ENCODE peak calls at places on chromosomes 2 and 18, in eight cellular contexts. X is AG04449; Q is cardiac fibroblast; R is Caco-2; U is uterus; C is PC-9; Y is CD4-positive, alpha-beta T cell; S is GM10248. N is an unnamed sample.

GRCh38 chr18:9333441-9334350 is 877 bp upstream of the TWSG1 start:
- DNase-seq in X (no peak), Q (no peak), R (peak), U (peak), C (no peak), Y (no peak), S (no peak), N (peak)

GRCh38 chr2:11799826-11800225 is 53.4 kb downstream of the LPIN1 start:
- DNase-seq in X (no peak), Q (no peak), R (no peak), U (no peak), C (no peak), Y (no peak), S (no peak), N (no peak)

GRCh38 chr2:66283776-66284175 is 151.1 kb upstream of the MEIS1 start:
- DNase-seq in X (no peak), Q (no peak), R (no peak), U (no peak), C (no peak), Y (no peak), S (no peak), N (no peak)

GRCh38 chr2:219399716-219400478 is 12.2 kb upstream of the DNPEP start:
- DNase-seq in X (no peak), Q (no peak), R (no peak), U (no peak), C (no peak), Y (no peak), S (no peak), N (no peak)

GRCh38 chr2:114222331-114222730 is 220.1 kb upstream of the DPP10 start:
- DNase-seq in X (no peak), Q (no peak), R (no peak), U (no peak), C (no peak), Y (no peak), S (no peak), N (no peak)

GRCh38 chr2:38315707-38316333 is 61.3 kb downstream of the ATL2 start:
- DNase-seq in X (peak), Q (peak), R (no peak), U (no peak), C (peak), Y (no peak), S (peak), N (peak)

GRCh38 chr2:24360050-24360962 is at the start of gene ITSN2:
- DNase-seq in X (no peak), Q (peak), R (peak), U (peak), C (peak), Y (peak), S (peak), N (peak)

GRCh38 chr18:23743733-23744333 is 54.6 kb downstream of the LAMA3 start:
- DNase-seq in X (no peak), Q (no peak), R (no peak), U (no peak), C (no peak), Y (no peak), S (no peak), N (no peak)

GRCh38 chr2:138782378-138782777 is 2.2 kb upstream of the NXPH2 start:
- DNase-seq in X (no peak), Q (no peak), R (no peak), U (no peak), C (no peak), Y (no peak), S (no peak), N (no peak)

GRCh38 chr2:46937457-46937856 is 21.9 kb upstream of the MCFD2 start:
- DNase-seq in X (no peak), Q (no peak), R (no peak), U (no peak), C (no peak), Y (no peak), S (no peak), N (no peak)

GRCh38 chr2:156430978-156431358 is 5.2 kb upstream of the GPD2 start:
- DNase-seq in X (no peak), Q (peak), R (no peak), U (no peak), C (peak), Y (no peak), S (peak), N (peak)

GRCh38 chr18:11407900-11408299 is 201.5 kb upstream of the SLC35G4 start:
- DNase-seq in X (peak), Q (peak), R (no peak), U (no peak), C (no peak), Y (no peak), S (no peak), N (no peak)

GRCh38 chr2:25473758-25474335 is 132.1 kb upstream of the DNMT3A start:
- DNase-seq in X (no peak), Q (no peak), R (no peak), U (no peak), C (no peak), Y (no peak), S (no peak), N (no peak)

GRCh38 chr2:177078416-177078815 is 134.2 kb upstream of the HNRNPA3 start:
- DNase-seq in X (no peak), Q (peak), R (no peak), U (peak), C (no peak), Y (no peak), S (no peak), N (no peak)

GRCh38 chr2:42328148-42328833 is 32.7 kb downstream of the COX7A2L start:
- DNase-seq in X (no peak), Q (peak), R (no peak), U (no peak), C (no peak), Y (no peak), S (no peak), N (peak)

GRCh38 chr2:19178175-19178574 is 180.2 kb downstream of the OSR1 start:
- DNase-seq in X (no peak), Q (no peak), R (no peak), U (no peak), C (peak), Y (no peak), S (no peak), N (no peak)

GRCh38 chr2:102251042-102251848 is 60.1 kb upstream of the IL1RL1 start:
- DNase-seq in X (no peak), Q (peak), R (no peak), U (no peak), C (peak), Y (peak), S (peak), N (peak)

GRCh38 chr2:74849228-74849892 is 15.4 kb downstream of the HK2 start:
- DNase-seq in X (no peak), Q (no peak), R (no peak), U (no peak), C (peak), Y (no peak), S (peak), N (peak)

GRCh38 chr2:44110444-44110843 is 58.2 kb upstream of the PPM1B start:
- DNase-seq in X (no peak), Q (no peak), R (peak), U (no peak), C (no peak), Y (no peak), S (no peak), N (no peak)

GRCh38 chr2:73293534-73294171 is at the start of gene EGR4:
- DNase-seq in X (no peak), Q (peak), R (peak), U (no peak), C (peak), Y (peak), S (peak), N (peak)
- TF ChIP-seq CTCF in X (no peak), Q (no peak), R (no peak), U (no peak), C (no peak), Y (no peak), S (no peak), N (peak)

DNA sequence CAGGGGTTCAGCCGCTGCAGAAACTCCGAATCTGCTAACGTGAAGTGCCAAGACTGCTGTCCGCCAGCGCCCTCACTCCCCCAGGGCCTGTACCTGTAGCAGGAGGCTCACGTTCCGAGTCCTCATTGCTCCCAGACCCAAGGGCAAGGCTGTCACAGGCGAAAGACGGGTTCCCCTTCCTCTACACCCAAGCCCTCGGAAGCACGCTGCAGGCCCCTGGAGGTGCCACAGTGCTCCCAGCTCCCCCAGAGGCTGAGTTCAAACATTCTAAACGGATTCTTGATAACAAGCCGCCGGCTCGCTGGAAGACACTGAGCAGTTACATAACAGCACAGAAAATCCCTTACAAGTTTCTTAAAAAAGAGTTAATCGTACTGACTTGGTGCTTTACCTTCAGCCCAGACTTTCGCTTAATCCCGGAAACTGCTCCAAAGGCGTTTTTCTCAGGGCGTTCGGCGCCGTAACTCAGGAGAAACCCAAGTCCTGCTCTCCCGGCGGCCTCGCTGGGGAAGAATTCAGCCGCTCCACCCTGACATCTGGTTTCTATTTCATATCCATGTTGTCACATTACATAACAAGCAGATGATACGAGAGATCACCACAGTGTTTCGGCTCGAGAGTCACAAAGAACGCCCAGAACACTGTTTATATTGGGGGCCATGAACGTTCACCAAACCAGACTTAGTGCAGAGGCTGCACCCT is 92.0 kb downstream of the HDAC4 start:
- DNase-seq in X (no peak), Q (peak), R (no peak), U (peak), C (no peak), Y (no peak), S (no peak), N (no peak)
- TF ChIP-seq CTCF in X (no peak), Q (no peak), R (no peak), U (peak), C (no peak), Y (no peak), S (no peak), N (no peak)

DNA sequence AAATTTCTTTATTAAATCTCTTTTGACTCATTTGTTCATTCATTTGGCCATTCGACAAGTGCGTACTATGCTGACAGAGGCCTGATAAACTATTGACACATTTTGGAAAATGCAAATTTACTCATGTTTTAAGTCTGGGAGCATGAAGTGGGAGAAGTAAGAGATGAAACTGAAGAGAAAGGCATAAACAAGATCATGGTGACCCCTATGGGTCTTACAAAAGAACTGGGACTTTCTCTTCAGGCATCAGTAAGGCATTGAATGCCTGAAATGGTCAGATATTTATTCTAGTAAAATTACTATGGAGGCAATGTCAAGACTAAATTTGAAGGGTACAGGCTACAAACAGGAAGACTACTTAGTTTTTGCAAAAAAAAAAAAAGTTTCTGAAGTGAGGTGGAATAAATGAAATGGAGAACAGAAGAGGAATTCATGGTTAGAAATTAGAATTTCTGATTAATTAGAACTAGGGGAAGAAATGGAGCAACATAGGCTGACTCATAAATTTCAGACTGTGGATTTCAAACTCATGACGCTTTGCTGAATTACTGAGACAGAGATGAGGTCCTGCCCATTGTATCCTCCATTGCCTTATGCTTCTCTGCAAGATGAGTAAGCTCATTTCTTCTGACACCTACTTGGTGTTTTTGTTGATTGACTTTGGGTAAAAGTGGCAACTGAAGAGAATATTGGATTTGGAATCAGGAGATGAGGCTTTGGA is 32.7 kb downstream of the VSNL1 start:
- DNase-seq in X (no peak), Q (peak), R (no peak), U (no peak), C (no peak), Y (no peak), S (no peak), N (peak)
- TF ChIP-seq CTCF in X (no peak), Q (no peak), R (no peak), U (peak), C (no peak), Y (no peak), S (no peak), N (peak)

DNA sequence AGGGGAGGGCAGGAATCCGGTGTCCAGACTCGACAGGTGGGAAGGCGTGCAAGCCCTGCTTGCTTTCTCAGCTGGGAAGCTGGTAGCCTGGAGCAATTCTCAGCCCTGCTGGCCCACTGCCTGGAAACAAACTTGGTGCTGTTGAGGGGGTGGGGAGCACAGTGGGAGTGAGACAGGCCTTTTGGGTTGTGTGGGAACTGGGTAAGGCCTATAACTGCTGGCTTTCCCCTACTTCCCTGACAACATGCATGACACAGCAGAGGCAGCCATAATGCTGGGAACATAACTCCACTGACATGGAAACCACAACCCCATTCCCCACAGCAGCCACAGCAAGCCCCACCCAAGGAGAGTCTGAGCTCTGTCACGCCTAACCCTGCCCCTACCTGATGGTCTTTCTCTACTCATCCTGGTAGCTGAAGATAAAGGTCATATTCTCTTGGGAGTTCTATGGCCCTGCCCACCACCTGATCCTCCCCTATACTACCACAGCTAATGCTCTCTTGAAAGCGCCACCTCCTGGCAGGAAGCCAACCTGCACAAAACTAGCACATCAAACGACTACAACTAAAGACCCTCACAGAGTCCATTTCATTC is 122.9 kb upstream of the ACVR1C start:
- DNase-seq in X (no peak), Q (peak), R (no peak), U (no peak), C (no peak), Y (no peak), S (no peak), N (no peak)
- TF ChIP-seq CTCF in X (no peak), Q (no peak), R (peak), U (no peak), C (no peak), Y (no peak), S (peak), N (peak)

DNA sequence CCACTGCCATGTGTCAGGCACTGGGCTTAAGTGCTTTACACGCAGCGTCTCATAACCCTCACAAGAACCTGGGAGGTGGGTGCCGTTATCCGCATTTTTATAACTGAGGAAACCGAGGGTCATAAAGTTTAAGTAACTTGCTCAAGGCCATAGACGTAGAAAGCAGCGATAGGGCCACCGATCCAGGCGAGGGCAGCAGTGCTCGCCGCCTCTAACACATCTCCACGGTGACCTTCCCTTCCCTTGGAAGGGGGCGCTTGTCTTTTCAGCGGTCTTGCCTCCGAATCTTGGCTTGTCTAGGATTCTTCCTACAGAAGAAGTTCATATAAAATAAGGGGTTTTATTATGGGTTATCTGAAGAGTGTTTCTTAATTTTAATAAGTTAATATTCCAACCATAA is 186.6 kb downstream of the GBX2 start:
- DNase-seq in X (no peak), Q (no peak), R (no peak), U (no peak), C (no peak), Y (no peak), S (no peak), N (no peak)
- TF ChIP-seq CTCF in X (no peak), Q (no peak), R (peak), U (no peak), C (no peak), Y (no peak), S (peak), N (no peak)

DNA sequence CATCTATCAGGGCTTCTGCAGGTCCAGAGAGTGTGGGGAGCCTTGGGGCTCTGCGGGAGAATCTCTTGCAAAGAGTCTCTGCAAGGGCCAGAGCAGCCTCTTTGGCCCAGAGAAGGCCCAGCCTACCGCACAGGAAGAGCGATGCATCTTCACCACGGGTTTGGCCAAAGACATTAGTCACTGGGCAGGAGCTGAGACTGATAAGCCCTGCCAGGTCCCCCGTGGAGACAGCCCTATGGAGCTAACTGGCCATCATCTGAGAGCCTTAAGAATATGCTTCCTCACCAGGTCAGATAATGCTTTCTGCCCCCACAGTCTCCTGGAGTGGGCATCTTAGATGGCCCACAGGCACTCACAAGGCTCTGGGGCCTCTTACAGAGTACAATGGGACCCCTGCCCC is 32.0 kb upstream of the MAPRE3 start:
- DNase-seq in X (no peak), Q (no peak), R (no peak), U (no peak), C (no peak), Y (no peak), S (no peak), N (no peak)
- TF ChIP-seq CTCF in X (no peak), Q (no peak), R (no peak), U (no peak), C (no peak), Y (no peak), S (no peak), N (no peak)

DNA sequence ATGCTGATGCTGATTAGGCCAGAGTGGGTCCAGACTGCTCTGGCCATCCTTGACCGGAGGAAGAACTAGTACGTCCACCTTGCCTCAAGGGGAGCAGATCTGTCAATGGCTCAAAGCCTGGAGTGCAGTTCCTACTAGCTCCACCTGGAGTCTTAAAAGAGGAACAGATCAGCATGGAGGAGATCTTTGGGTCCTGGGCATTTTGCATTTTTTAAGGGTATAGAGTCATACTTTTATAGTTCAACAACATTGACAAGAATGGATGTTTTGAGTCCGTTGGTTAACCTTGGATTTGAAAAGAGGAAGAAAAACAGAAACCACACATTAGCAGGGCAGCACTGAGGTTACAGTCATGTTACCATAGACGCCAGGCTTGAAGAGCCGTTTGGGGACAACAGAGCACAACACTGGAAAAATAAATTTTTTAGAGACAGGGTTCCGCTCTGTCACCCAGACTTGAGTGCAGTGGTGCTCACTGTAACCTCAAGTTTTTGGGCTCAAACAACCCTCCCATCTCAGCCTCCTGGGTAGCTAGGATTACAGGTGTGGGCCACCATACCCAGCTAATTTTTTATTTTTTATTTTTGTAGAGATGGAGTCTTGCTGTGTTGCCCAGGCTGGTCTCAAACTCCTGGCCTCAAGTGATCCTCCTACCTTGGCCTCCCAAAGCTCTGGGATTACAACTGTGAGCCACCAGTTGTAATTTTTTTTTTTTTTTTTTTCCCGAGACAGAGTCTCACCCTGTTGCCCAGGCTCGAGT is 78.5 kb downstream of the PRKCE start:
- DNase-seq in X (no peak), Q (peak), R (no peak), U (no peak), C (no peak), Y (no peak), S (peak), N (peak)
- TF ChIP-seq CTCF in X (no peak), Q (peak), R (peak), U (no peak), C (peak), Y (no peak), S (peak), N (peak)

N was measured in GM13977.